ENCODE peak calls at places on chromosomes 12 and 14, in eight cellular contexts. T is stimulated activated CD8-positive, alpha-beta memory T cell treated with anti-CD3 and anti-CD28 coated beads, Interleukin-7, amount 100 ng/mL, for 24 hours; B is fibroblast of villous mesenchyme; E is activated CD4-positive, alpha-beta T cell treated with anti-CD3 and anti-CD28 coated beads, Interleukin-2, amount 50 U/mL, for 1 hour; W is hypothalamus; X is lung; N is NCI-H1092; A is CD8-positive, alpha-beta memory T cell. H is an unnamed sample.

GRCh38 chr12:12586879-12587675 is 24.4 kb upstream of the DUSP16 start:
- DNase-seq in T (no peak), B (no peak), E (no peak), W (no peak), X (no peak), N (no peak), A (no peak), H (no peak)

GRCh38 chr12:2693204-2693860 is 101.4 kb upstream of the FKBP4 start:
- DNase-seq in T (no peak), B (no peak), E (no peak), W (no peak), X (no peak), N (no peak), A (no peak), H (no peak)

GRCh38 chr14:100538566-100539318 is 48.5 kb downstream of the BEGAIN start:
- DNase-seq in T (no peak), B (no peak), E (no peak), W (no peak), X (no peak), N (no peak), A (no peak), H (no peak)

GRCh38 chr14:99803106-99803437 is 9.9 kb downstream of the EML1 start:
- DNase-seq in T (no peak), B (no peak), E (no peak), W (no peak), X (no peak), N (peak), A (no peak), H (no peak)

GRCh38 chr14:67934087-67934486 is 114.5 kb downstream of the RAD51B start:
- DNase-seq in T (no peak), B (peak), E (no peak), W (no peak), X (peak), N (peak), A (peak), H (no peak)

GRCh38 chr14:104240426-104241157 is 102.2 kb downstream of the KIF26A start:
- DNase-seq in T (no peak), B (no peak), E (no peak), W (no peak), X (no peak), N (peak), A (no peak), H (no peak)

GRCh38 chr12:107533218-107533617 is 152.4 kb upstream of the PWP1 start:
- DNase-seq in T (no peak), B (no peak), E (no peak), W (no peak), X (no peak), N (no peak), A (no peak), H (no peak)

GRCh38 chr12:116982721-116983502 is 72.2 kb downstream of the FBXW8 start:
- DNase-seq in T (no peak), B (peak), E (no peak), W (no peak), X (no peak), N (no peak), A (no peak), H (no peak)

GRCh38 chr12:23083267-23083666 is 458.3 kb downstream of the ETNK1 start:
- DNase-seq in T (no peak), B (peak), E (no peak), W (no peak), X (no peak), N (no peak), A (no peak), H (no peak)

GRCh38 chr14:35534130-35534883 is at the start of gene INSM2:
- DNase-seq in T (no peak), B (no peak), E (peak), W (no peak), X (no peak), N (peak), A (peak), H (no peak)

GRCh38 chr14:100790785-100791667 is 34.9 kb upstream of the MEG3 start:
- DNase-seq in T (no peak), B (peak), E (no peak), W (no peak), X (no peak), N (no peak), A (no peak), H (no peak)

GRCh38 chr12:123532021-123532420 is 1.5 kb downstream of the RILPL1 start:
- DNase-seq in T (no peak), B (peak), E (no peak), W (no peak), X (no peak), N (no peak), A (no peak), H (no peak)

GRCh38 chr12:28104893-28105864 is 85.1 kb upstream of the CCDC91 start:
- DNase-seq in T (no peak), B (peak), E (no peak), W (no peak), X (no peak), N (no peak), A (no peak), H (no peak)

GRCh38 chr14:36215217-36215598 is 38.7 kb upstream of the PTCSC3 start:
- DNase-seq in T (no peak), B (no peak), E (no peak), W (no peak), X (no peak), N (no peak), A (no peak), H (no peak)

GRCh38 chr14:44833376-44833775 is 128.4 kb downstream of the KLHL28 start:
- DNase-seq in T (no peak), B (peak), E (no peak), W (no peak), X (no peak), N (no peak), A (no peak), H (no peak)

GRCh38 chr14:23301288-23301968 is 1.2 kb downstream of the PPP1R3E start:
- DNase-seq in T (peak), B (peak), E (peak), W (peak), X (peak), N (peak), A (peak), H (peak)

GRCh38 chr14:101929096-101929495 is 35.3 kb upstream of the DYNC1H1 start:
- DNase-seq in T (no peak), B (no peak), E (no peak), W (no peak), X (no peak), N (no peak), A (no peak), H (no peak)

GRCh38 chr14:89669209-89669608 is 252.2 kb upstream of the FOXN3 start:
- DNase-seq in T (no peak), B (no peak), E (no peak), W (no peak), X (no peak), N (no peak), A (peak), H (no peak)

GRCh38 chr12:132638541-132639408 is 20.2 kb downstream of the P2RX2 start:
- DNase-seq in T (no peak), B (peak), E (no peak), W (no peak), X (no peak), N (no peak), A (no peak), H (no peak)

GRCh38 chr12:113055594-113056380 is 743 bp upstream of the DTX1 start:
- DNase-seq in T (no peak), B (no peak), E (no peak), W (no peak), X (no peak), N (no peak), A (no peak), H (no peak)

GRCh38 chr14:26820101-26820500 is 222.3 kb upstream of the NOVA1 start:
- DNase-seq in T (no peak), B (peak), E (no peak), W (no peak), X (no peak), N (peak), A (no peak), H (no peak)

GRCh38 chr12:124527861-124528561 is 39.4 kb downstream of the NCOR2 start:
- DNase-seq in T (no peak), B (peak), E (no peak), W (no peak), X (no peak), N (no peak), A (no peak), H (no peak)

GRCh38 chr12:49945394-49946080 is 5.0 kb upstream of the AQP2 start:
- DNase-seq in T (peak), B (peak), E (peak), W (peak), X (peak), N (no peak), A (peak), H (peak)

GRCh38 chr12:31221566-31221945 is 104.4 kb downstream of the SINHCAF start:
- DNase-seq in T (no peak), B (no peak), E (no peak), W (no peak), X (no peak), N (no peak), A (no peak), H (no peak)

GRCh38 chr14:105856676-105857222 is 330.4 kb downstream of the TMEM121 start:
- DNase-seq in T (no peak), B (no peak), E (no peak), W (no peak), X (no peak), N (no peak), A (no peak), H (no peak)

GRCh38 chr14:99656171-99656570 is 11.2 kb downstream of the HHIPL1 start:
- DNase-seq in T (no peak), B (no peak), E (no peak), W (no peak), X (no peak), N (no peak), A (no peak), H (no peak)

GRCh38 chr14:104650057-104650980 is 39.1 kb upstream of the INF2 start:
- DNase-seq in T (peak), B (peak), E (peak), W (no peak), X (peak), N (peak), A (peak), H (peak)

GRCh38 chr14:88245321-88245720 is 77.7 kb downstream of the KCNK10 start:
- DNase-seq in T (no peak), B (no peak), E (no peak), W (no peak), X (no peak), N (peak), A (no peak), H (no peak)

GRCh38 chr14:22535916-22536315 is 53.1 kb downstream of the DAD1 start:
- DNase-seq in T (no peak), B (no peak), E (no peak), W (no peak), X (no peak), N (no peak), A (no peak), H (no peak)

GRCh38 chr12:45730842-45731336 is 1.4 kb downstream of the ARID2 start:
- DNase-seq in T (no peak), B (peak), E (no peak), W (no peak), X (no peak), N (no peak), A (peak), H (peak)

GRCh38 chr12:108234155-108234554 is 105.0 kb downstream of the CMKLR1 start:
- DNase-seq in T (no peak), B (peak), E (no peak), W (no peak), X (no peak), N (no peak), A (no peak), H (no peak)

GRCh38 chr14:106277503-106277902 is 751.1 kb downstream of the TMEM121 start:
- DNase-seq in T (no peak), B (no peak), E (peak), W (no peak), X (no peak), N (no peak), A (peak), H (no peak)

GRCh38 chr12:107349839-107350238 is 256.5 kb upstream of the CRY1 start:
- DNase-seq in T (no peak), B (no peak), E (no peak), W (no peak), X (no peak), N (no peak), A (no peak), H (no peak)

GRCh38 chr14:100589071-100589759 is 2.0 kb upstream of the BEGAIN start:
- DNase-seq in T (no peak), B (no peak), E (no peak), W (no peak), X (no peak), N (no peak), A (no peak), H (no peak)

GRCh38 chr12:65826513-65827171 is 2.4 kb downstream of the HMGA2 start:
- DNase-seq in T (no peak), B (peak), E (no peak), W (no peak), X (no peak), N (no peak), A (no peak), H (no peak)

GRCh38 chr12:94100990-94101901 is 47.1 kb upstream of the PLXNC1 start:
- DNase-seq in T (peak), B (peak), E (peak), W (no peak), X (peak), N (peak), A (peak), H (peak)

GRCh38 chr12:42737364-42737763 is 147.8 kb upstream of the PRICKLE1 start:
- DNase-seq in T (no peak), B (no peak), E (no peak), W (no peak), X (no peak), N (no peak), A (no peak), H (no peak)

GRCh38 chr12:52975820-52976573 is 27.1 kb downstream of the KRT18 start:
- DNase-seq in T (no peak), B (peak), E (no peak), W (no peak), X (no peak), N (no peak), A (no peak), H (no peak)